ENCODE peak calls at places on chromosomes 16 and 17, in five cellular contexts. S is HCT116; E is AG04450; W is CD8-positive, alpha-beta T cell; A is H1. T is an unnamed sample.

GRCh38 chr17:8444506-8444905 is 8.8 kb downstream of the NDEL1 start:
- DNase-seq in S (no peak), E (no peak), W (no peak), A (no peak), T (no peak)

GRCh38 chr16:51556694-51557327 is 405.7 kb upstream of the SALL1 start:
- DNase-seq in S (no peak), E (peak; percentile 77), W (no peak), A (no peak), T (no peak)

GRCh38 chr17:11836508-11836907 is 160.8 kb downstream of the ZNF18 start:
- DNase-seq in S (no peak), E (no peak), W (no peak), A (no peak), T (no peak)

GRCh38 chr17:79874329-79874981 is 35.2 kb upstream of the CBX4 start:
- DNase-seq in S (peak; percentile 72), E (no peak), W (no peak), A (no peak), T (peak; percentile 55)

GRCh38 chr17:40317345-40317873 is 8.4 kb downstream of the RARA start:
- DNase-seq in S (peak; percentile 46), E (no peak), W (no peak), A (no peak), T (no peak)

GRCh38 chr16:57446530-57447141 is 549 bp downstream of the CIAPIN1 start:
- DNase-seq in S (no peak), E (no peak), W (no peak), A (no peak), T (no peak)

GRCh38 chr17:21058098-21058893 is 15.5 kb upstream of the USP22 start:
- DNase-seq in S (no peak), E (no peak), W (no peak), A (no peak), T (no peak)

GRCh38 chr16:14649816-14650215 is 17.1 kb downstream of the BFAR start:
- DNase-seq in S (no peak), E (no peak), W (no peak), A (no peak), T (no peak)

GRCh38 chr16:765488-765865 is 4.9 kb downstream of the MSLN start:
- DNase-seq in S (no peak), E (no peak), W (no peak), A (no peak), T (no peak)

GRCh38 chr16:83730812-83731211 is 77.0 kb upstream of the HSBP1 start:
- DNase-seq in S (no peak), E (no peak), W (no peak), A (no peak), T (no peak)

GRCh38 chr17:17227608-17228520 is 9.1 kb downstream of the FLCN start:
- DNase-seq in S (no peak), E (no peak), W (no peak), A (no peak), T (no peak)

GRCh38 chr16:35570946-35571345 is 2111.5 kb downstream of the TP53TG3F start:
- DNase-seq in S (no peak), E (no peak), W (no peak), A (no peak), T (no peak)

GRCh38 chr16:1048442-1049112 is 24.0 kb upstream of the SSTR5 start:
- DNase-seq in S (no peak), E (no peak), W (no peak), A (peak; percentile 41), T (peak; percentile 91)

GRCh38 chr17:81103379-81103778 is 61.9 kb upstream of the PVALEF start:
- DNase-seq in S (no peak), E (no peak), W (no peak), A (no peak), T (no peak)

GRCh38 chr17:14712471-14713075 is 411.7 kb downstream of the HS3ST3B1 start:
- DNase-seq in S (no peak), E (no peak), W (no peak), A (no peak), T (no peak)

GRCh38 chr16:68823401-68823800 is 19.9 kb upstream of the TANGO6 start:
- DNase-seq in S (no peak), E (peak; percentile 69), W (no peak), A (no peak), T (no peak)

GRCh38 chr17:46044286-46044928 is 45.4 kb downstream of the STH start:
- DNase-seq in S (peak; percentile 75), E (peak; percentile 82), W (peak; percentile 12), A (peak; percentile 38), T (no peak)

GRCh38 chr17:73415782-73416181 is 104.0 kb upstream of the CDC42EP4 start:
- DNase-seq in S (no peak), E (no peak), W (no peak), A (no peak), T (no peak)

GRCh38 chr16:89711601-89712475 is 8.9 kb downstream of the VPS9D1 start:
- DNase-seq in S (peak; percentile 73), E (no peak), W (peak; percentile 71), A (no peak), T (peak; percentile 88)

GRCh38 chr17:10126554-10127493 is 71.6 kb downstream of the GAS7 start:
- DNase-seq in S (no peak), E (no peak), W (no peak), A (no peak), T (no peak)

GRCh38 chr16:27690604-27691003 is 140.7 kb downstream of the KATNIP start:
- DNase-seq in S (peak; percentile 21), E (no peak), W (no peak), A (no peak), T (no peak)

GRCh38 chr16:8660841-8661301 is 13.5 kb upstream of the ABAT start:
- DNase-seq in S (peak; percentile 62), E (peak; percentile 24), W (peak; percentile 10), A (peak; percentile 67), T (peak; percentile 30)

GRCh38 chr16:48820379-48820778 is 210.4 kb upstream of the N4BP1 start:
- DNase-seq in S (no peak), E (no peak), W (no peak), A (no peak), T (no peak)

GRCh38 chr16:15055141-15056053 is 477 bp downstream of the NTAN1 start:
- DNase-seq in S (no peak), E (no peak), W (no peak), A (no peak), T (no peak)

GRCh38 chr16:1895068-1895467 is 23.1 kb upstream of the MEIOB start:
- DNase-seq in S (no peak), E (no peak), W (no peak), A (no peak), T (no peak)

GRCh38 chr17:62627904-62628603 is 584 bp downstream of the MRC2 start:
- DNase-seq in S (no peak), E (peak; percentile 39), W (no peak), A (no peak), T (no peak)

GRCh38 chr17:11391134-11391533 is 150.1 kb downstream of the SHISA6 start:
- DNase-seq in S (no peak), E (no peak), W (no peak), A (no peak), T (no peak)

GRCh38 chr17:33974276-33974675 is 280.8 kb upstream of the CCL2 start:
- DNase-seq in S (no peak), E (no peak), W (no peak), A (no peak), T (no peak)

GRCh38 chr17:8791910-8792270 is 7.3 kb downstream of the MFSD6L start:
- DNase-seq in S (peak; percentile 19), E (peak; percentile 2), W (no peak), A (no peak), T (no peak)

GRCh38 chr16:287298-287811 is 4.4 kb downstream of the PDIA2 start:
- DNase-seq in S (no peak), E (no peak), W (no peak), A (no peak), T (no peak)

GRCh38 chr16:49890876-49891275 is 35.0 kb upstream of the ZNF423 start:
- DNase-seq in S (no peak), E (no peak), W (no peak), A (peak; percentile 38), T (no peak)
- TF ChIP-seq CTCF in S (peak; percentile 41), E (no peak), W (no peak), A (peak; percentile 93), T (peak; percentile 38)

GRCh38 chr17:6651483-6652452 is at the start of the genes C17orf100 and MED31:
- DNase-seq in S (peak; percentile 84), E (peak; percentile 61), W (peak; percentile 90), A (no peak), T (peak; percentile 92)

GRCh38 chr17:6642592-6642991 is 1.7 kb downstream of the TXNDC17 start:
- DNase-seq in S (no peak), E (no peak), W (no peak), A (no peak), T (no peak)

GRCh38 chr17:6643460-6644125 is 2.7 kb downstream of the TXNDC17 start:
- DNase-seq in S (no peak), E (no peak), W (no peak), A (no peak), T (no peak)

GRCh38 chr17:6648181-6648580 is 3.2 kb downstream of the MED31 start:
- DNase-seq in S (no peak), E (no peak), W (no peak), A (no peak), T (no peak)
- TF ChIP-seq CTCF in S (peak; percentile 51), E (no peak), W (peak; percentile 20), A (peak; percentile 49), T (peak; percentile 28)

DNA sequence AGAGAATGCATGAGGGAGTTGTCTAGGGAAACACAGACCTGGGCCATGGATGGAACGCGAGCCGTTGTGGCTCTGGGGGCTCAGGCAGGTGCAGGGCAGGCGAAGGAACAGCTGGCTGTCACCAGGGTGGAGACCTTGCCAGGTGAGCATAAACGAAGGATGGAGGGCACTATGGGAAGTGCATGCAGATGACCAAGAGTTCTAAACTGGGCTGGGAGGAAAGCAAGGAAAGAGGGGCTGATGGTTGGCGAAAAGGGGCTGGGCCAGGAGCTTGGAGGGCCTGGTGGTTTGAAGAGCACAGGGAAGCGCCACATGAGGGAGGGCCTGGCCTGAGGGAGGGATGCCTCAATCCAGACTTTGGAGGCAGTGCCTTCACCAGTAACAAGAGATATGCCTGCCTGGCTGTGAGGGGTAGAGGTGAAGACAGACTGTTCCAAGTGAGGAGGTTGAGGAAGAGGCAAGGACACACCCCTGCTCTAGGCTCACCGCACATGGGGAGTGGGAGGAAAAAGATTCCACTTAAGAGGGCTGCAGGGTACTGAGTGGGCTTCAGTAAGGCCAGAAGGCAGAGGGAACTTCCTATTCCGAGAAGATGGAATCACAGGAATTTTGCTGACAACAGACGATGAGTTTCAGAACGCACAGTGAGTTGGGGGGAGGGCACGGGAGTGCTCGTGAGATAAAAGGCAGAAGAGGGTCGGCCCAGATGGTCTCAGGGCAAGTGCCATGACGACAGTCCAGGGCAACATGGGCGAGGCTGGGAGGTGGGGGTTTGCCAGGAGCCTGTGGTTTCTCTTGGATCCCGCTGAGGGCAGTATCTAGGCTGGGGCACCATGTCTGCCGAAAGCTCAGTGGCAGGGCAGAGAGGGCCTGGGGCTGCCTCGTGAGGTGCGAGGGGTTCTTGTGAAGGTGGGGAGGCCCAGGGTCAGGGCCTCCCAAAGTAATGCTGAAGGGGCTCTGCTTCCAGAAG is 20.6 kb downstream of the B9D1 start:
- DNase-seq in S (no peak), E (no peak), W (no peak), A (no peak), T (no peak)
- TF ChIP-seq CTCF in S (no peak), E (no peak), W (no peak), A (no peak), T (no peak)

DNA sequence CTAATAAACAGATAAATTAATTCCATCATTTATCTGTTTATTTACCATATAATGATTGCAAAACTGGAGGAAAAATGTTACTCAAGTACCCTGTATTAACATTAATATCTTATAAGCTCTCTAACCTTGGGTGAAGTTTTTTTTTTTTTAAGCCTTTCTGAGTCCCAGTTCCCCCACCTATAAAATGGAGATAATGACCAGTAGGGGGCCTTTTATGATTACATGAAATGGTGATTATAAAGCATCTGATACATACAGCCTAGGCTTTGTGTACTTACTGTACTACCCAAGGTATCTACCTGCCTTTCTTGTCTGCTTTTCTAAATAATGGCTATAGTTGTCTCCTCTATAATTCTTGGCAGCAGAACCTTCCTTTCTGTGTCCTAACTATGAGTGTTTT is 22.6 kb downstream of the LRRC36 start:
- DNase-seq in S (peak; percentile 48), E (no peak), W (no peak), A (no peak), T (no peak)
- TF ChIP-seq CTCF in S (peak; percentile 53), E (peak; percentile 63), W (peak; percentile 38), A (no peak), T (peak; percentile 50)